ENCODE peak calls at places on chromosome 16, in nine cellular contexts. R, O, Z, K, U, F, S, C and X are unnamed samples.

GRCh38 chr16:1620391-1620790 is 8.2 kb downstream of the CRAMP1 start:
- DNase-seq in R (no peak), O (no peak), Z (no peak), K (no peak), U (no peak), F (no peak), S (no peak), C (no peak), X (no peak)

GRCh38 chr16:67242138-67242730 is 5.0 kb downstream of the FHOD1 start:
- DNase-seq in R (no peak), O (no peak), Z (no peak), K (peak; percentile 42), U (no peak), F (no peak), S (no peak), C (no peak), X (no peak)

GRCh38 chr16:191783-192294 is 11.6 kb downstream of the HBQ1 start:
- DNase-seq in R (no peak), O (no peak), Z (no peak), K (no peak), U (no peak), F (no peak), S (no peak), C (no peak), X (no peak)

GRCh38 chr16:75304521-75305363 is 53.3 kb upstream of the BCAR1 start:
- DNase-seq in R (no peak), O (peak; percentile 95), Z (no peak), K (peak; percentile 57), U (no peak), F (peak; percentile 73), S (peak; percentile 97), C (peak; percentile 67), X (no peak)

GRCh38 chr16:8989099-8989878 is 25.6 kb upstream of the USP7 start:
- DNase-seq in R (no peak), O (no peak), Z (no peak), K (no peak), U (no peak), F (peak; percentile 85), S (no peak), C (no peak), X (no peak)

GRCh38 chr16:14569213-14569612 is 60.8 kb downstream of the PARN start:
- DNase-seq in R (no peak), O (no peak), Z (no peak), K (no peak), U (no peak), F (peak; percentile 89), S (no peak), C (no peak), X (no peak)

GRCh38 chr16:85924675-85925074 is 25.7 kb downstream of the IRF8 start:
- DNase-seq in R (no peak), O (no peak), Z (no peak), K (no peak), U (no peak), F (no peak), S (peak; percentile 9), C (no peak), X (no peak)

GRCh38 chr16:4769306-4769638 is 2.3 kb upstream of the ZNF500 start:
- DNase-seq in R (no peak), O (no peak), Z (no peak), K (no peak), U (no peak), F (peak; percentile 37), S (no peak), C (no peak), X (no peak)

GRCh38 chr16:81137012-81137335 is 40.8 kb upstream of the GCSH start:
- DNase-seq in R (no peak), O (peak; percentile 13), Z (no peak), K (no peak), U (peak; percentile 75), F (no peak), S (peak; percentile 49), C (no peak), X (no peak)

GRCh38 chr16:12210258-12210880 is 233.8 kb downstream of the SNX29 start:
- DNase-seq in R (no peak), O (no peak), Z (no peak), K (no peak), U (no peak), F (no peak), S (no peak), C (no peak), X (no peak)

GRCh38 chr16:87207509-87207908 is 109.7 kb downstream of the C16orf95 start:
- DNase-seq in R (peak; percentile 55), O (peak; percentile 81), Z (no peak), K (peak; percentile 40), U (no peak), F (no peak), S (peak; percentile 93), C (peak; percentile 79), X (no peak)

GRCh38 chr16:12646490-12647274 is 157.0 kb downstream of the CPPED1 start:
- DNase-seq in R (no peak), O (peak; percentile 63), Z (no peak), K (no peak), U (no peak), F (no peak), S (peak; percentile 32), C (no peak), X (no peak)

GRCh38 chr16:84368327-84368996 is at the start of gene ATP2C2:
- DNase-seq in R (no peak), O (no peak), Z (no peak), K (no peak), U (peak; percentile 69), F (peak; percentile 91), S (no peak), C (no peak), X (peak; percentile 34)

GRCh38 chr16:5206331-5206990 is 108.9 kb upstream of the EEF2KMT start:
- DNase-seq in R (no peak), O (no peak), Z (no peak), K (no peak), U (no peak), F (no peak), S (no peak), C (no peak), X (no peak)

GRCh38 chr16:50505115-50505514 is 43.1 kb upstream of the NKD1 start:
- DNase-seq in R (no peak), O (no peak), Z (no peak), K (no peak), U (no peak), F (no peak), S (no peak), C (no peak), X (no peak)

GRCh38 chr16:67781548-67781921 is 24.8 kb downstream of the RANBP10 start:
- DNase-seq in R (no peak), O (no peak), Z (no peak), K (no peak), U (no peak), F (no peak), S (no peak), C (no peak), X (no peak)

GRCh38 chr16:66649636-66650205 is 45.2 kb downstream of the CMTM3 start:
- DNase-seq in R (no peak), O (no peak), Z (no peak), K (no peak), U (no peak), F (peak; percentile 42), S (no peak), C (no peak), X (no peak)

GRCh38 chr16:1884889-1885288 is 12.9 kb upstream of the MEIOB start:
- DNase-seq in R (no peak), O (no peak), Z (no peak), K (no peak), U (peak; percentile 27), F (no peak), S (no peak), C (no peak), X (no peak)

GRCh38 chr16:22623351-22623781 is 112.7 kb downstream of the NPIPB5 start:
- DNase-seq in R (no peak), O (peak; percentile 34), Z (no peak), K (no peak), U (no peak), F (no peak), S (peak; percentile 91), C (no peak), X (no peak)

GRCh38 chr16:56688762-56689161 is 6.5 kb downstream of the MT1X start:
- DNase-seq in R (no peak), O (no peak), Z (no peak), K (no peak), U (no peak), F (no peak), S (no peak), C (no peak), X (no peak)
- TF ChIP-seq CTCF in R (no peak), O (no peak), Z (no peak), K (no peak), U (no peak), F (no peak), S (no peak), C (no peak), X (no peak)

GRCh38 chr16:78458588-78458987 is 359.1 kb downstream of the WWOX start:
- DNase-seq in R (no peak), O (no peak), Z (no peak), K (no peak), U (no peak), F (no peak), S (no peak), C (no peak), X (no peak)
- TF ChIP-seq CTCF in R (no peak), O (no peak), Z (no peak), K (no peak), U (no peak), F (no peak), S (no peak), C (no peak), X (no peak)

DNA sequence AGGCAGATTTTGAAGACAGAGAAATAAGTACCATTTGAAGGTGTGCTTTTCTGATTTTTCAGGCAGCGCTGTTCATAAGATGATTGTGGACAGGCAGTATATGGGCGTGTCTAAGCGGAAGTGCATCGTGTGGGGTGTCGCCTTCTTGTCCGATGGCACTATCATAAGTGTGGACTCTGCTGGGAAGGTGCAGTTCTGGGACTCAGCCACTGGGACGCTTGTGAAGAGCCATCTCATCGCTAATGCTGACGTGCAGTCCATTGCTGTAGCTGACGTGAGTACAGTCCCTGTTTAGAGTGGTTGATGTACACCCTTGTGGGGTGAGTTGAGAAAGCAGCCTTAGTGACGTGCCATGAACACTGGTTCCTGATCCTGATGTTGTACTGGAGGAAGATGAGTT is 10.7 kb downstream of the UTP4 start:
- DNase-seq in R (no peak), O (no peak), Z (no peak), K (no peak), U (no peak), F (peak; percentile 45), S (no peak), C (no peak), X (no peak)
- TF ChIP-seq CTCF in R (peak; percentile 10), O (no peak), Z (no peak), K (no peak), U (no peak), F (peak; percentile 12), S (no peak), C (no peak), X (no peak)

DNA sequence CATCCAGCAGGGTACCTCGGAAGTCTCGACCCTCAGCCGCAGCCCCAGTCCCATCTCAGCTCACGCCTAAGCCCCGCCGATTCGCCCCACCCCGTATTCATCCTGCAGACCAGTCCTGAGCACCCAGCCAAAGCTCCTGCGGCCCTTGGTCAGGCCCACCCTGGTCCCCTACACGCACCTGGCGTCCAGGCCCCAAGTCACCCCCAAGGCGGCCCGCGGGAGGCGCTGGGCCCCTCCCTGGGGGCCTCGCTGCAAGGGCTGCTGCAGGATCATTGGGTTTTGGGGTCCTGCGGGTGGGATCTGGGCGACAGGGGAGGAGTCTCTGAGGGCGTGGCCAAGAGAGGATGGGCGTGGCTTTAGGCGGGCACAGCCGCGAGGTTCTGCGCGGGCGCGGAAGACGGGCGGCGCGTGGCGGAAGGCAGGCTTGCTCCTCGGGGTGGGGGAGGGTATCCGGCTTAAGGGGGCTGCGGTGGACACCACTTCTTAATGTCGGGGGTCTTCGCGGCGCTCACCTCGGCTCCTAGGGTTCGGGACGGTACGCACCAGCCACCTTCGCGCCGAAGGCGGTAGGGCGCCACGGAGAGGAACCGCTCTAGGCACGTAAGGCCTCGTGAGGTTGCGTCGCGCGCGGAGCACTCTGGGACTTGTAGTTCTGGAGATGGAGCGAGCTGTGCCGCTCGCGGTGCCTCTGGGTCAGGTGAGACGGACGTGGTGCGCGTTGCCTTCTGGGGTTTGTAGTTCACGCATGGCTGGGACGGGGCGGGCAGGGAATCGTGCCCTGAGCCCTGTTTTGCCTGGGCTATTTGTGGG is at the start of the genes HCFC1R1 and THOC6:
- DNase-seq in R (peak; percentile 91), O (peak; percentile 98), Z (peak; percentile 92), K (peak; percentile 98), U (peak; percentile 97), F (peak; percentile 99), S (peak; percentile 96), C (peak; percentile 92), X (peak; percentile 88)
- TF ChIP-seq CTCF in R (no peak), O (no peak), Z (no peak), K (no peak), U (no peak), F (no peak), S (no peak), C (no peak), X (no peak)